ENCODE peak calls at places on chromosomes 16 and 17, in four cellular contexts. X is aorta, K is breast epithelium, R is PC-3. M is an unnamed sample.

GRCh38 chr17:73482674-73483293 is 161.5 kb downstream of the SDK2 start:
- DNase-seq in R (no peak), K (no peak), X (no peak), M (no peak)

GRCh38 chr17:58577696-58578095 is 63.3 kb upstream of the MTMR4 start:
- DNase-seq in X (no peak), K (peak; percentile 30), R (peak; percentile 80), M (no peak)

GRCh38 chr16:79902351-79902750 is 301.8 kb upstream of the MAF start:
- DNase-seq in R (no peak), K (no peak), X (no peak), M (no peak)

GRCh38 chr16:48997081-48997615 is 284.5 kb downstream of the CBLN1 start:
- DNase-seq in K (no peak), X (no peak), R (no peak), M (no peak)

GRCh38 chr16:2764718-2765117 is 12.3 kb downstream of the SRRM2 start:
- DNase-seq in K (no peak), R (no peak), X (no peak), M (no peak)

GRCh38 chr16:528111-529011 is 849 bp downstream of the CAPN15 start:
- DNase-seq in X (no peak), R (peak; percentile 39), K (no peak), M (no peak)

GRCh38 chr17:63697341-63698286 is 2.3 kb downstream of the LIMD2 start:
- DNase-seq in X (no peak), K (no peak), R (peak; percentile 74), M (no peak)

GRCh38 chr16:79437764-79438728 is 162.5 kb downstream of the MAF start:
- DNase-seq in R (no peak), X (no peak), K (peak; percentile 75), M (no peak)

GRCh38 chr17:78529871-78530670 is 47.1 kb downstream of the DNAH17 start:
- DNase-seq in K (no peak), R (no peak), X (peak; percentile 58), M (no peak)

GRCh38 chr16:52471650-52472370 is 75.1 kb downstream of the TOX3 start:
- DNase-seq in K (no peak), R (no peak), X (no peak), M (no peak)

GRCh38 chr16:31530405-31530804 is 2.7 kb downstream of the AHSP start:
- DNase-seq in X (no peak), R (no peak), K (no peak), M (no peak)

GRCh38 chr17:64081802-64082799 is 47.8 kb downstream of the ERN1 start:
- DNase-seq in R (peak; percentile 98), K (no peak), X (no peak), M (no peak)

GRCh38 chr16:78684655-78685400 is 585.4 kb downstream of the WWOX start:
- DNase-seq in K (no peak), X (no peak), R (no peak), M (peak; percentile 95)

GRCh38 chr16:30774367-30775130 is 12.4 kb downstream of the RNF40 start:
- DNase-seq in R (no peak), K (no peak), X (no peak), M (no peak)

GRCh38 chr16:54687043-54687655 is 243.5 kb upstream of the IRX5 start:
- DNase-seq in X (no peak), K (no peak), R (no peak), M (no peak)

GRCh38 chr16:6111390-6111789 is 1013.8 kb upstream of the EEF2KMT start:
- DNase-seq in K (no peak), X (no peak), R (no peak), M (no peak)

GRCh38 chr16:64830653-64831052 is 291.2 kb downstream of the CDH11 start:
- DNase-seq in R (peak; percentile 16), X (no peak), K (no peak), M (no peak)

GRCh38 chr16:20310421-20311395 is 16.6 kb downstream of the GP2 start:
- DNase-seq in K (no peak), X (no peak), R (no peak), M (no peak)

GRCh38 chr17:18039535-18040286 is 503 bp downstream of the GID4 start:
- DNase-seq in K (peak; percentile 24), X (no peak), R (peak; percentile 37), M (no peak)

GRCh38 chr17:17783825-17784598 is 52.8 kb downstream of the SREBF1 start:
- DNase-seq in X (peak; percentile 80), K (no peak), R (no peak), M (no peak)

DNA sequence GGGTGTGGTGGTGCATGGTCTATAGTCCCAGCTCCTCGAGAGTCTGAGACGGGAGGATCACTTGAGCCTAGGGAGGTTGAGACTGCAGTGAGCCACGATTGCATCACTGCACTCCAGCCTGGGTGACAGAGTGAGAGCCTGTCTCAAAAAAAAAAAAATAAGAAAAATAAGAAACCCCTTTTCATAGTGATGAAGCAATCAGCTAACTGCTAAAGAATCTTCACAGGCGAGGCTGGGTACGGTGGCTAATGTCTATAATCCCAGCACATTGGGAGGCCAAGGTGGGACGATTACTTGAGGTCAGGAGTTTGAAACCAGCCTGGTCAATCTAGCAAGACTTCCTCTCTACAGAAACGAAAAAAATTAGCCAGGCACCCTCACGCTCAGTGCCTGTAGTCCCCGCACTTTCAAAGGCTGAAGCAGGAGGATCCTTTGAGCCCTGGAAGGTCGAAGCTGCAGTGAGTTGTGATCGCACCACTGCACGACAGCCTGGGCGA is 766 bp downstream of the SLFN12L start:
- DNase-seq in K (no peak), R (no peak), X (no peak), M (no peak)
- H3K4me3 ChIP-seq in K (no peak overlapping the region), R (no peak overlapping the region), X (no peak overlapping the region), M (peak overlapping the region; percentile 10)

DNA sequence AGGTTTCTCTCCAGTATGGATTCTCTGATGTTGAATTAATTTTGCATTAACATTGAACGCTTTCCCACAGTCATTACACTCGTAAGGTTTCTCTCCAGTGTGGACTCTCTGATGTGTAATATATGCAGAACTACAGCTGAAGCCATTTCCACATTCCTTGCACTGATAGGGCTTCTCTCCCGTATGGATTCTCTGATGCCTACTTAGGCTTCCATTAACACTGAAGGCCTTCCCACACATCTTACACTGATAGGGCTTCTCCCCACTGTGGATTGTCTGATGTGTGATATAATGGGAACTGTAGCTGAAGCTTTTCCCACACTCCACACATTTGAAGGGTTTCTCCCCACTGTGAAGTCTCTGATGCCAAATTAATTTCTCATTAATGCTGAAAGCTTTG is 7.2 kb upstream of the TLE7 start:
- DNase-seq in R (no peak), X (no peak), K (no peak), M (no peak)
- H3K9me3 ChIP-seq in R (peaks cover 34% of the 10 kb centered on the region), X (peaks cover 27% of the 10 kb centered on the region), K (peaks cover 98% of the 10 kb centered on the region), M (peaks cover 57% of the 10 kb centered on the region)

DNA sequence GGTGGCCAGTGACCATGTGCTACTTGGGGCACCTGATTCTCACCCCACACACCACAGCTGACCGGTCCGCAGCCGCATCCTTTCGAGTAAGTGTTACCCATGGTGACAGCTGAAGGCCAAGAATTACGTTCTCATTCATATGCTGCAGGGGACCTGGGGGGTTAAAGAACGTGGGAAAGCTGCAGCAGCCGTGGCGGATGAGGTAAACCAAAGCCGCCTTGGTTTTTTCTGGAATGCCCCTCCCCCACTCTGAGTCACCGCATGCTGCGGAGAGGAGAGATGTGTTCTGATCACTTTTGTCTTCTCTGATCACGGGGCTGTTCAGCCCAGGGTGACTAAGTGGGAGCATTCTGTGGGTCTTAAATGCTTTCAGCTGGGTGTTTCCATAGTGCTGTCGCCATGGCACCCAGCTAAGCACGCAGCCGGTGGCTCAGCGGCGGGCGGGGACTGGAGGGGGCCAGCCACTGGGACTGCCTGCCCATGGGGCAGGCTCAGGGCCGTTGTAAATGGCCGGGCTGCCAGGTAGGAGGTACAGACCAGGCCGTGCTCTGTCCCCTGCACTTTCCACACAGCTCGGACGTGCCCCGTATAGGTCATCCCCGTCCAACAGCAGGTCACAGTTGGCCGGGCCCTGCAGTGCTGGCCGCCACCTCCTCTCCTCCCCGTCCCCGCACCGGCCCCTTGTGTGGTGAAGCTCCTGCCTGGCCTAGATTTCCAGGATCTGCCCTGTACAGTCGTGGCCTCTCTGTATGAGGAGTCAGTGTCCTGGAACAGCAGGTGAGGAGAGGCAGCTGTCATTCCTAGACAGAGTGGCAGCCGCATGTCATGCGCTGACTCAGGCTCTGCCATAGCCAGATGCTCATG is 60.0 kb downstream of the BAIAP2 start:
- DNase-seq in K (peak; percentile 78), X (peak; percentile 93), R (peak; percentile 99), M (peak; percentile 97)
- H3K4me1 ChIP-seq in K (peaks cover 25% of the 10 kb centered on the region), X (no peaks in the 10 kb centered on the region), R (peaks cover 53% of the 10 kb centered on the region), M (peaks cover 81% of the 10 kb centered on the region)

GRCh38 chr16:66873685-66874055 is 6.6 kb upstream of the PDP2 start:
- DNase-seq in X (no peak), R (no peak), K (no peak), M (no peak)

GRCh38 chr16:66871840-66872239 is 8.5 kb upstream of the PDP2 start:
- DNase-seq in K (no peak), X (no peak), R (no peak), M (no peak)

GRCh38 chr16:66872927-66873684 is 7.2 kb upstream of the PDP2 start:
- DNase-seq in R (peak; percentile 98), X (peak; percentile 98), K (peak; percentile 80), M (no peak)

GRCh38 chr16:66874079-66874775 is 6.1 kb upstream of the PDP2 start:
- DNase-seq in X (peak; percentile 21), R (peak; percentile 8), K (no peak), M (no peak)

GRCh38 chr16:66872524-66872923 is 7.8 kb upstream of the PDP2 start:
- DNase-seq in X (no peak), K (no peak), R (no peak), M (no peak)
- H3K4me3 ChIP-seq in X (no peak overlapping the region), K (peak overlapping the region; percentile 56), R (peak overlapping the region; percentile 63), M (peak overlapping the region; percentile 40)

M was measured in vagina.